ENCODE peak calls at places on chromosomes 4 and X, in six cellular contexts. K, N, P, Z, S and F are unnamed samples.

GRCh38 chr4:141853091-141853734 is 216.8 kb downstream of the IL15 start:
- DNase-seq in S (no peak), K (peak), Z (no peak), P (no peak), N (no peak), F (no peak)

GRCh38 chrX:108186811-108187210 is 95.2 kb downstream of the ATG4A start:
- DNase-seq in Z (no peak), K (peak), S (peak), P (no peak), N (peak), F (no peak)

GRCh38 chrX:105703876-105704275 is 118.5 kb upstream of the NRK start:
- DNase-seq in S (no peak), P (no peak), N (no peak), Z (no peak), K (no peak), F (no peak)

GRCh38 chrX:68433155-68433980 is at the start of gene OPHN1:
- DNase-seq in K (peak), S (peak), N (peak), P (peak), Z (no peak), F (no peak)

GRCh38 chr4:94444771-94445170 is 7.0 kb upstream of the PDLIM5 start:
- DNase-seq in P (no peak), S (no peak), Z (no peak), N (no peak), K (no peak), F (no peak)

GRCh38 chrX:72609313-72609712 is 36.7 kb upstream of the HDAC8 start:
- DNase-seq in N (peak), P (peak), Z (no peak), K (peak), S (peak), F (peak)

GRCh38 chr4:38565271-38566199 is 98.5 kb upstream of the KLF3 start:
- DNase-seq in Z (no peak), N (no peak), P (peak), K (peak), S (no peak), F (no peak)

GRCh38 chr4:185796176-185796575 is 15.8 kb downstream of the SORBS2 start:
- DNase-seq in N (no peak), S (no peak), K (no peak), Z (no peak), P (no peak), F (no peak)

GRCh38 chr4:113593400-113594230 is 167.9 kb downstream of the CAMK2D start:
- DNase-seq in N (no peak), P (no peak), Z (peak), S (no peak), K (no peak), F (no peak)

GRCh38 chr4:56414135-56414675 is 21.2 kb downstream of the PPAT start:
- DNase-seq in P (no peak), K (no peak), S (no peak), Z (no peak), N (no peak), F (no peak)

GRCh38 chrX:74346124-74346523 is 42.1 kb downstream of the ZCCHC13 start:
- DNase-seq in N (no peak), S (no peak), K (no peak), P (peak), Z (no peak), F (no peak)

GRCh38 chr4:154982187-154983047 is 201.3 kb downstream of the RBM46 start:
- DNase-seq in K (peak), Z (peak), P (peak), S (peak), N (peak), F (peak)

GRCh38 chr4:140256941-140257340 is 103.0 kb upstream of the MAML3 start:
- DNase-seq in Z (no peak), N (peak), K (peak), P (no peak), S (peak), F (no peak)

GRCh38 chr4:110618091-110619000 is 4.5 kb downstream of the PITX2 start:
- DNase-seq in N (no peak), Z (no peak), P (no peak), K (no peak), S (no peak), F (no peak)

GRCh38 chrX:134024686-134025377 is 39.4 kb upstream of the GPC3 start:
- DNase-seq in P (no peak), Z (no peak), S (no peak), K (no peak), N (no peak), F (no peak)

GRCh38 chr4:138870739-138871633 is 144.6 kb upstream of the NOCT start:
- DNase-seq in S (peak), N (peak), K (peak), Z (peak), P (peak), F (peak)

GRCh38 chr4:179509489-179509888 is 2067.3 kb upstream of the AGA start:
- DNase-seq in N (no peak), K (no peak), S (no peak), P (no peak), Z (no peak), F (no peak)

GRCh38 chr4:67581208-67581857 is 22.8 kb downstream of the STAP1 start:
- DNase-seq in P (no peak), S (no peak), N (no peak), K (no peak), Z (no peak), F (no peak)

GRCh38 chr4:153502584-153502983 is 36.4 kb downstream of the TMEM131L start:
- DNase-seq in Z (no peak), S (no peak), N (no peak), P (no peak), K (no peak), F (no peak)

GRCh38 chr4:21678711-21679110 is 269.9 kb downstream of the KCNIP4 start:
- DNase-seq in S (no peak), N (no peak), P (no peak), Z (no peak), K (no peak), F (no peak)

GRCh38 chr4:25633541-25633940 is 22.1 kb upstream of the SLC34A2 start:
- DNase-seq in P (no peak), Z (no peak), N (no peak), K (no peak), S (no peak), F (no peak)

GRCh38 chr4:34412233-34412632 is 1832.1 kb downstream of the ARAP2 start:
- DNase-seq in S (no peak), Z (no peak), K (no peak), N (no peak), P (no peak), F (no peak)

GRCh38 chr4:115883862-115884261 is 770.4 kb upstream of the NDST4 start:
- DNase-seq in K (no peak), S (no peak), P (no peak), Z (no peak), N (no peak), F (no peak)

GRCh38 chr4:103075435-103075893 is 1.1 kb downstream of the SLC9B2 start:
- DNase-seq in P (peak), N (peak), Z (no peak), K (peak), S (peak), F (peak)

GRCh38 chr4:64715741-64716140 is 306.5 kb upstream of the TECRL start:
- DNase-seq in S (no peak), P (no peak), Z (no peak), K (no peak), N (no peak), F (no peak)

GRCh38 chrX:39633293-39633692 is 464.5 kb downstream of the BCOR start:
- DNase-seq in K (no peak), N (no peak), P (no peak), Z (no peak), S (no peak), F (peak)

GRCh38 chr4:108943971-108944370 is 181.1 kb upstream of the ETNPPL start:
- DNase-seq in Z (no peak), S (peak), N (no peak), K (no peak), P (no peak), F (no peak)

GRCh38 chr4:70027011-70027410 is 1.2 kb upstream of the HTN3 start:
- DNase-seq in P (no peak), Z (no peak), S (no peak), N (no peak), K (no peak), F (no peak)

GRCh38 chr4:13240066-13240465 is 244.1 kb downstream of the RAB28 start:
- DNase-seq in Z (no peak), K (no peak), S (no peak), P (no peak), N (no peak), F (peak)

GRCh38 chrX:111581086-111581485 is 69.6 kb downstream of the SERTM2 start:
- DNase-seq in P (no peak), Z (no peak), S (no peak), K (no peak), N (no peak), F (no peak)

GRCh38 chr4:83013420-83013867 is 2.8 kb upstream of the LIN54 start:
- DNase-seq in S (no peak), Z (no peak), P (peak), N (no peak), K (no peak), F (peak)

GRCh38 chrX:132489256-132490085 is 633 bp upstream of the MBNL3 start:
- DNase-seq in S (peak), K (peak), P (no peak), N (no peak), Z (no peak), F (peak)

GRCh38 chrX:54748626-54749025 is 49.4 kb downstream of the ITIH6 start:
- DNase-seq in N (no peak), P (no peak), K (no peak), S (no peak), Z (no peak), F (no peak)

GRCh38 chrX:54447461-54447860 is 7.3 kb downstream of the TSR2 start:
- DNase-seq in K (peak), Z (no peak), S (no peak), N (no peak), P (no peak), F (peak)

GRCh38 chr4:4599886-4600285 is 58.0 kb upstream of the STX18 start:
- DNase-seq in N (no peak), Z (no peak), K (no peak), P (no peak), S (peak), F (no peak)

DNA sequence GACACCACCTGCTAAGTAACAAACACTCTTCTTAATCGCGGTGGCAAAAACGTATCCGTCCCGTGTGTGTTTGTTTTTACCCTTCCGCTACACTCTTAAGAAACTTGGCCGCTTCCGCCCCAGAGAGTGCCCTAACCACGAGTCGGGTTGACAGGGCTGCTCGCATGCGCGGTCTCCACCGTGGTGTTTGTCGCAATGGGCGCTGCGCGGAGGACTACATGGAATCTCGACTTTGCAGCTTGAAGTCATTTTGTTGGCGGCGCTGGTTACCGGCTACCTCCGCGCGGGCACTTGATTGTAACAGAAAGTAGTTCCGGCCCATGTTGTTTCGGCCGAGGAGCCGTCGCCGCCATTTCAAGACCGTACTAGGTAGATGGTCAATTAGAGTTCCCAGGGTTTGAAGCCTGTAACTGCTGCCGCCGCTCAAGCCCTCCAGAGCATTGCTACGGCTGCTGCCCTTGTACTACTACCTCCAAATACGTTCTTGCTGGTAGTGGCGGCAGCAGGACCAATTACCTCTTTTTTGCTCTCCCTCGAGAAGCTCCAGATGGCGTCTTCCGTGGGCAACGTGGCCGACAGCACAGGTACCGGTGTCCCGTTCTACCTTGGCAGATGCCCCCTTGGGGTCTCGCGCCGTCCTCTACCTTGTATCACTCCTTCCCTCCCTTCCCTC is at the start of gene OGT:
- DNase-seq in Z (peak), N (peak), P (peak), K (peak), S (peak), F (peak)
- TF ChIP-seq POLR2A in Z (peak), N (peak), P (peak), K (peak), S (peak), F (peak)

GRCh38 chr4:119655111-119655837 is 26.7 kb upstream of the PDE5A start:
- DNase-seq in K (no peak), N (no peak), S (peak), Z (no peak), P (no peak), F (no peak)
- TF ChIP-seq MYC in K (no peak), N (no peak), S (no peak), Z (no peak), P (no peak), F (no peak)

GRCh38 chrX:154368630-154369452 is 5.6 kb downstream of the FLNA start:
- DNase-seq in K (peak), P (peak), S (peak), N (peak), Z (peak), F (peak)
- TF ChIP-seq POLR2A in K (peak), P (peak), S (peak), N (no peak), Z (peak), F (no peak)

GRCh38 chr4:187417761-187418160 is 577.8 kb upstream of the ZFP42 start:
- DNase-seq in Z (no peak), K (no peak), N (no peak), S (no peak), P (no peak), F (no peak)

GRCh38 chr4:187416236-187416635 is 579.3 kb upstream of the ZFP42 start:
- DNase-seq in P (no peak), K (no peak), S (no peak), N (no peak), Z (no peak), F (no peak)

GRCh38 chr4:187414716-187415115 is 580.9 kb upstream of the ZFP42 start:
- DNase-seq in N (no peak), S (no peak), K (no peak), Z (no peak), P (no peak), F (no peak)

GRCh38 chr4:187413564-187414358 is 581.8 kb upstream of the ZFP42 start:
- DNase-seq in S (no peak), P (no peak), Z (no peak), K (no peak), N (no peak), F (no peak)

GRCh38 chr4:187415227-187415626 is 580.3 kb upstream of the ZFP42 start:
- DNase-seq in N (no peak), S (no peak), Z (no peak), P (no peak), K (no peak), F (no peak)
- TF ChIP-seq MYC in N (no peak), S (no peak), Z (no peak), P (no peak), K (no peak), F (no peak)

DNA sequence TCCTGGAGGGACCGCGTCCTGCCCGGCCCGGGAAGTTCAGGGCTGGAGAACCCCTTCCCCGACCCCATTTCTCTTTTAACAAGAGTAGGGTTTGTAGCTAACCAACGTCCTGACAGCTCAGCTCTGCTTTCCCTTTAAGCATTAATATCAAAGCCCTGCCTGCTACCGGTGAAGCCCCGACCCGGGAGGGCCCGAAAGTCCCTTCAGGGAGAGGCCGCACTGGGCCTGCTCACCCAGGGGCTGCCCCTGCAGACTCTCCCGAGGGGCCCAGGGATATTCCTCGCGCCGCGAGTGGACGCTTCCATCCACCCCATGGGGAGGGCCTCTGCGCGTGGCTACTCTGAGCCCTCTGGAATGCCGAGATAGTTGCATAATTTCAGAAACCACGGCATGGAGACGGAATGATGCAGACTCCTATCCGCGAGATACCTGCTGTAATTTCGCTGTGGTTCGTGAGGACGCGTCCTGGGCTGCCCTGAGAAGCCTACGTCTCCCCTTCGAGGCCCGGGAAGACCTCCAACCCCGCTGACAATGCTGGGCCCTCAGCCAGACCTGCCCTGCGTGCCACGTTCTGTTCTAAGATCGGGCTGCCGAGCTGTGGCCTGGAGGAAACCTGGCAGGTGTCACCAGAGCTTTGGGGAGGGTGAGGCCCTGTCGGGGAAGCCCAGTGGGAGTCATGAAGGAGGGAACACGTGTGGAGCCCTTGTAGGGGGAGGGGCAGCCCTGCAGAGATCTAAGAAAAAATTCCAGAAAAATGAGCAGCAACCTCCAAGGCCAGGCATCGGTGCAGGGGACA is 999 bp upstream of the CTBP1 start:
- DNase-seq in Z (no peak), S (peak), K (no peak), N (peak), P (peak), F (no peak)
- TF ChIP-seq POLR2A in Z (no peak), S (no peak), K (no peak), N (no peak), P (no peak), F (no peak)

DNA sequence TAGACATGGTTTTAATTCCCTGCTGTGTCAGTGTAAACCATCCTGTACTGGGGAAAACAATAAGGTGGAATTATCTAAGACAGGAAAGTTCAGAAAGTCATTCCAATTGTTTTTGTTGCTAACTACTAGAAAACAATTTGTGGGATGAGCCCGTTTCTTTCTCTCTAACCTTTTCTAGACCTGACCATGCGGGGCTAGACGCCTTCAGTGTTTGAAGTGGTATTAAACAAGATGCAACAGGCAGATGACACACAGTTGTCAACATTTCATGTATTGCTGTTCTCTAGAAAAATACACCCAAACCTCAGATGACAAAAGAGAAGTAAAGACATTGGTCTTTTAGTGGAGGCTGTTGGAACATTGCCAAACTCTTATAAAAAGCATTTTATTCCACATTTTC is 105.7 kb downstream of the FRAS1 start:
- DNase-seq in S (no peak), N (no peak), Z (no peak), P (no peak), K (no peak), F (no peak)
- TF ChIP-seq MYC in S (no peak), N (no peak), Z (no peak), P (no peak), K (no peak), F (no peak)